ENCODE peak calls at places on chromosome 22, in five cellular contexts. G, P, A, Q and M are unnamed samples.

GRCh38 chr22:29128891-29129643 is 56.2 kb downstream of the KREMEN1 start:
- DNase-seq in G (peak), Q (no peak), P (no peak), A (no peak), M (no peak)

GRCh38 chr22:36816635-36817428 is at the start of gene PVALB:
- DNase-seq in G (peak), P (no peak), A (no peak), Q (no peak), M (no peak)

GRCh38 chr22:28015056-28015445 is 96.0 kb upstream of the PITPNB start:
- DNase-seq in G (no peak), Q (no peak), P (no peak), A (no peak), M (no peak)

GRCh38 chr22:39227542-39228272 is 17.1 kb downstream of the PDGFB start:
- DNase-seq in P (no peak), G (no peak), Q (no peak), A (no peak), M (no peak)

GRCh38 chr22:45917146-45917545 is 59.8 kb downstream of the WNT7B start:
- DNase-seq in Q (no peak), G (no peak), A (no peak), P (no peak), M (no peak)

GRCh38 chr22:32558681-32559355 is 84.2 kb downstream of the FBXO7 start:
- DNase-seq in G (no peak), Q (no peak), P (no peak), A (no peak), M (peak)

GRCh38 chr22:23531966-23532735 is 47.9 kb downstream of the IGLL1 start:
- DNase-seq in A (no peak), P (no peak), Q (no peak), G (no peak), M (no peak)

GRCh38 chr22:27613099-27614089 is 188.2 kb downstream of the MN1 start:
- DNase-seq in Q (no peak), P (no peak), A (no peak), G (no peak), M (no peak)

GRCh38 chr22:27786253-27786898 is 15.2 kb downstream of the MN1 start:
- DNase-seq in Q (no peak), P (no peak), A (no peak), G (no peak), M (no peak)

GRCh38 chr22:45912910-45913309 is 64.1 kb downstream of the WNT7B start:
- DNase-seq in P (no peak), A (no peak), Q (no peak), G (no peak), M (no peak)

GRCh38 chr22:24367841-24368240 is 59.6 kb upstream of the ADORA2A start:
- DNase-seq in Q (no peak), P (no peak), A (no peak), G (no peak), M (no peak)

GRCh38 chr22:33389927-33390326 is 331.7 kb upstream of the SYN3 start:
- DNase-seq in P (no peak), Q (no peak), A (no peak), G (no peak), M (no peak)

GRCh38 chr22:47167056-47167455 is 404.6 kb downstream of the TBC1D22A start:
- DNase-seq in A (no peak), Q (no peak), G (no peak), P (no peak), M (no peak)

GRCh38 chr22:40950888-40951794 is at the start of gene RBX1:
- DNase-seq in A (peak), P (peak), Q (peak), G (peak), M (peak)

GRCh38 chr22:40953446-40953845 is 2.3 kb downstream of the RBX1 start:
- DNase-seq in G (no peak), A (no peak), P (no peak), Q (no peak), M (no peak)

GRCh38 chr22:40954095-40954494 is 2.9 kb downstream of the RBX1 start:
- DNase-seq in Q (no peak), G (no peak), P (no peak), A (no peak), M (no peak)

GRCh38 chr22:40955516-40955915 is 4.3 kb downstream of the RBX1 start:
- DNase-seq in P (no peak), G (no peak), A (no peak), Q (no peak), M (no peak)

GRCh38 chr22:40951795-40952602 is 821 bp downstream of the RBX1 start:
- DNase-seq in G (peak), A (no peak), P (peak), Q (no peak), M (no peak)
- TF ChIP-seq ATF3 in G (no peak), A (no peak), P (no peak), Q (no peak), M (no peak)

DNA sequence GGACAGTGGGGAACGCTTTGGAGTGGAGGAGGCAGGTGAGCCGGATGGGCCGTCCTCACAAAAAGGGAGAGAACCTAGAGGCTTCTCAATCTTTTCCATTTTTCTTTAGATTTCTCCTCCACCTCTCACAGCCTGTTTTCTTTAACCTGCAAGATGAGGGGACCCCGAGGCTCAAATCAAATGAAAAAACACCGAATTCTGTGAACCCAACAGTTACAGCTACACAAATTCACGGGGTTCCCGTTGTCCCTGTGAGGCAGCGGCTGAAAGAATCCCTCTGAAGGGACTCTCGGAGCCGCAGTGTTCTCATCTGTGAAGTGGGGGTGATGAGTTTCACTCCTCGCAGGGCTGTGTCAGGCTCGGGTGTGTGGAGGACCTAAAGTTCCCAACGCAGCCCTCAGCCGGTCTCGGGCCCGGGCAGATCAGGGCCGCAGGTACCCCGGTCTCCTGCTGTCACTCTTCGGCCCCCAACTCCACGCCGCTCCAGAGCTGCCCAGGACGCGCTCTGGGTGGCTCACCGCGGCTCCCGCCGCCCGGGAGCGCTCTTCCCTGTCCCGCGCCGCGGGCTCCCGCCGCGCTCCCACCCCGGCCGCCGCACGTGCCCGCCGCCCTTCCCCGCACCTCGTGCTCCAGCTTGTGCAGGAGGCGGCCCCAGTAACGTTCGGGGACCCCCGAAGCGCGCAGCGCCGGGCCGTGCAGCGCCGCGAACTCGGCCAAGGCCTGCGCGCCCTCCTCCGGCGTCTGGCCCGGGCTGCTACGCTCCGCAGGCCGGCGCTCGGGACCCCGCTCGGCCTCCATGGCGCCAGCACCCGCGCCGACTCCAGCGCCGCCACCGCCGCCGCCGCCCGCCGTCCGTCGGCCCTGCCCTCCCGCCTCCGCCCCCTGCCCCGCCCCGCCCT is at the start of gene TTLL12:
- DNase-seq in G (peak), A (no peak), Q (no peak), P (no peak), M (no peak)
- TF ChIP-seq POLR2A in G (no peak), A (peak), Q (peak), P (peak), M (peak)

GRCh38 chr22:34993548-34993947 is 72.4 kb upstream of the ISX start:
- DNase-seq in P (no peak), Q (no peak), G (no peak), A (no peak), M (no peak)
- TF ChIP-seq MAX in P (no peak), Q (no peak), G (no peak), A (no peak), M (no peak)

GRCh38 chr22:20015971-20016733 is 471 bp downstream of the ARVCF start:
- DNase-seq in P (no peak), G (peak), A (peak), Q (no peak), M (no peak)
- TF ChIP-seq ATF3 in P (no peak), G (no peak), A (no peak), Q (no peak), M (no peak)

GRCh38 chr22:38202437-38203089 is 769 bp downstream of the MAFF start:
- DNase-seq in A (peak), G (peak), P (no peak), Q (no peak), M (no peak)
- TF ChIP-seq POLR2A in A (no peak), G (no peak), P (peak), Q (peak), M (no peak)

GRCh38 chr22:49798486-49799151 is 29.1 kb downstream of the BRD1 start:
- DNase-seq in G (no peak), A (no peak), P (no peak), Q (no peak), M (no peak)

GRCh38 chr22:49795521-49795920 is 32.2 kb downstream of the BRD1 start:
- DNase-seq in Q (no peak), P (no peak), A (no peak), G (no peak), M (no peak)

GRCh38 chr22:49797706-49798105 is 30.0 kb downstream of the BRD1 start:
- DNase-seq in G (no peak), A (no peak), P (no peak), Q (no peak), M (no peak)

GRCh38 chr22:49799431-49800075 is 28.1 kb downstream of the BRD1 start:
- DNase-seq in A (no peak), Q (no peak), G (no peak), P (no peak), M (no peak)

GRCh38 chr22:49796596-49797270 is 30.9 kb downstream of the BRD1 start:
- DNase-seq in P (no peak), Q (no peak), G (no peak), A (no peak), M (no peak)
- TF ChIP-seq MAX in P (no peak), Q (no peak), G (no peak), A (no peak), M (no peak)